ENCODE peak calls at places on chromosome 21, in four cellular contexts. One of them, this sample, is unnamed.

GRCh38 chr21:22796147-22796546 is 1797.9 kb downstream of the NCAM2 start:
- DNase-seq in fibroblast of mammary gland: no peak
- DNase-seq in AG10803: no peak
- DNase-seq in activated T-cell treated with anti-CD3 and anti-CD28 coated beads for 48 hours: no peak
- DNase-seq in this sample: no peak

GRCh38 chr21:26451014-26451740 is 121.9 kb downstream of the CYYR1 start:
- DNase-seq in fibroblast of mammary gland: no peak
- DNase-seq in AG10803: peak; percentile 40
- DNase-seq in activated T-cell treated with anti-CD3 and anti-CD28 coated beads for 48 hours: no peak
- DNase-seq in this sample: no peak

GRCh38 chr21:27024316-27024715 is 57.4 kb upstream of the ADAMTS5 start:
- DNase-seq in fibroblast of mammary gland: peak; percentile 16
- DNase-seq in AG10803: peak; percentile 95
- DNase-seq in activated T-cell treated with anti-CD3 and anti-CD28 coated beads for 48 hours: no peak
- DNase-seq in this sample: peak; percentile 82

GRCh38 chr21:45824546-45825208 is 156.9 kb upstream of the COL6A1 start:
- DNase-seq in fibroblast of mammary gland: no peak
- DNase-seq in AG10803: no peak
- DNase-seq in activated T-cell treated with anti-CD3 and anti-CD28 coated beads for 48 hours: no peak
- DNase-seq in this sample: no peak

GRCh38 chr21:26130249-26130896 is 40.2 kb downstream of the APP start:
- DNase-seq in fibroblast of mammary gland: peak; percentile 28
- DNase-seq in AG10803: peak; percentile 26
- DNase-seq in activated T-cell treated with anti-CD3 and anti-CD28 coated beads for 48 hours: no peak
- DNase-seq in this sample: no peak

GRCh38 chr21:36788116-36788515 is 89.2 kb downstream of the SIM2 start:
- DNase-seq in fibroblast of mammary gland: no peak
- DNase-seq in AG10803: no peak
- DNase-seq in activated T-cell treated with anti-CD3 and anti-CD28 coated beads for 48 hours: no peak
- DNase-seq in this sample: peak; percentile 19

GRCh38 chr21:34942911-34943310 is 106.2 kb downstream of the RUNX1 start:
- DNase-seq in fibroblast of mammary gland: no peak
- DNase-seq in AG10803: no peak
- DNase-seq in activated T-cell treated with anti-CD3 and anti-CD28 coated beads for 48 hours: no peak
- DNase-seq in this sample: no peak

GRCh38 chr21:45479691-45480675 is 62.3 kb downstream of the SLC19A1 start:
- DNase-seq in fibroblast of mammary gland: no peak
- DNase-seq in AG10803: no peak
- DNase-seq in activated T-cell treated with anti-CD3 and anti-CD28 coated beads for 48 hours: peak; percentile 18
- DNase-seq in this sample: no peak

GRCh38 chr21:31893841-31894240 is 21.0 kb downstream of the HUNK start:
- DNase-seq in fibroblast of mammary gland: no peak
- DNase-seq in AG10803: peak; percentile 73
- DNase-seq in activated T-cell treated with anti-CD3 and anti-CD28 coated beads for 48 hours: no peak
- DNase-seq in this sample: no peak